ENCODE peak calls at places on chromosomes 4 and X, in ten cellular contexts. One of them, this sample, is unnamed.

GRCh38 chr4:82500106-82500738 is 61.6 kb downstream of the TMEM150C start:
- DNase-seq in NCI-H2081: no peak
- DNase-seq in NCI-H1105: peak; percentile 19
- DNase-seq in HEK293T: no peak
- DNase-seq in stimulated activated CD4-positive, alpha-beta T cell treated with anti-CD3 and anti-CD28 coated beads, Interleukin-1b, Interleukin-23, amount 100 ng/mL, for 4 hours: no peak
- DNase-seq in GM04503: peak; percentile 41
- DNase-seq in uterus: no peak
- DNase-seq in stimulated activated CD8-positive, alpha-beta memory T cell treated with anti-CD3 and anti-CD28 coated beads, Interleukin-15, amount 100 ng/mL, for 4 hours: no peak
- DNase-seq in activated CD8-positive, alpha-beta memory T cell treated with anti-CD3 and anti-CD28 coated beads for 1 hour: no peak
- DNase-seq in posterior cingulate gyrus: no peak
- DNase-seq in this sample: no peak

GRCh38 chrX:153032397-153033118 is 23.7 kb upstream of the PNMA3 start:
- DNase-seq in NCI-H2081: peak; percentile 25
- DNase-seq in NCI-H1105: peak; percentile 29
- DNase-seq in HEK293T: peak; percentile 82
- DNase-seq in stimulated activated CD4-positive, alpha-beta T cell treated with anti-CD3 and anti-CD28 coated beads, Interleukin-1b, Interleukin-23, amount 100 ng/mL, for 4 hours: peak; percentile 52
- DNase-seq in GM04503: no peak
- DNase-seq in uterus: peak; percentile 74
- DNase-seq in stimulated activated CD8-positive, alpha-beta memory T cell treated with anti-CD3 and anti-CD28 coated beads, Interleukin-15, amount 100 ng/mL, for 4 hours: peak; percentile 8
- DNase-seq in activated CD8-positive, alpha-beta memory T cell treated with anti-CD3 and anti-CD28 coated beads for 1 hour: no peak
- DNase-seq in posterior cingulate gyrus: peak; percentile 54
- DNase-seq in this sample: peak; percentile 0

GRCh38 chrX:9729161-9729885 is 36.3 kb downstream of the GPR143 start:
- DNase-seq in NCI-H2081: no peak
- DNase-seq in NCI-H1105: no peak
- DNase-seq in HEK293T: no peak
- DNase-seq in stimulated activated CD4-positive, alpha-beta T cell treated with anti-CD3 and anti-CD28 coated beads, Interleukin-1b, Interleukin-23, amount 100 ng/mL, for 4 hours: no peak
- DNase-seq in GM04503: no peak
- DNase-seq in uterus: no peak
- DNase-seq in stimulated activated CD8-positive, alpha-beta memory T cell treated with anti-CD3 and anti-CD28 coated beads, Interleukin-15, amount 100 ng/mL, for 4 hours: no peak
- DNase-seq in activated CD8-positive, alpha-beta memory T cell treated with anti-CD3 and anti-CD28 coated beads for 1 hour: no peak
- DNase-seq in posterior cingulate gyrus: no peak
- DNase-seq in this sample: no peak

GRCh38 chr4:170102426-170102825 is 12.7 kb upstream of the AADAT start:
- DNase-seq in NCI-H2081: no peak
- DNase-seq in NCI-H1105: no peak
- DNase-seq in HEK293T: no peak
- DNase-seq in stimulated activated CD4-positive, alpha-beta T cell treated with anti-CD3 and anti-CD28 coated beads, Interleukin-1b, Interleukin-23, amount 100 ng/mL, for 4 hours: no peak
- DNase-seq in GM04503: no peak
- DNase-seq in uterus: no peak
- DNase-seq in stimulated activated CD8-positive, alpha-beta memory T cell treated with anti-CD3 and anti-CD28 coated beads, Interleukin-15, amount 100 ng/mL, for 4 hours: no peak
- DNase-seq in activated CD8-positive, alpha-beta memory T cell treated with anti-CD3 and anti-CD28 coated beads for 1 hour: no peak
- DNase-seq in posterior cingulate gyrus: no peak
- DNase-seq in this sample: no peak

GRCh38 chr4:122178961-122179360 is 26.8 kb downstream of the BLTP1 start:
- DNase-seq in NCI-H2081: no peak
- DNase-seq in NCI-H1105: no peak
- DNase-seq in HEK293T: no peak
- DNase-seq in stimulated activated CD4-positive, alpha-beta T cell treated with anti-CD3 and anti-CD28 coated beads, Interleukin-1b, Interleukin-23, amount 100 ng/mL, for 4 hours: no peak
- DNase-seq in GM04503: no peak
- DNase-seq in uterus: no peak
- DNase-seq in stimulated activated CD8-positive, alpha-beta memory T cell treated with anti-CD3 and anti-CD28 coated beads, Interleukin-15, amount 100 ng/mL, for 4 hours: no peak
- DNase-seq in activated CD8-positive, alpha-beta memory T cell treated with anti-CD3 and anti-CD28 coated beads for 1 hour: no peak
- DNase-seq in posterior cingulate gyrus: no peak
- DNase-seq in this sample: no peak

GRCh38 chr4:113674251-113674650 is 87.3 kb downstream of the CAMK2D start:
- DNase-seq in NCI-H2081: no peak
- DNase-seq in NCI-H1105: no peak
- DNase-seq in HEK293T: no peak
- DNase-seq in stimulated activated CD4-positive, alpha-beta T cell treated with anti-CD3 and anti-CD28 coated beads, Interleukin-1b, Interleukin-23, amount 100 ng/mL, for 4 hours: no peak
- DNase-seq in GM04503: no peak
- DNase-seq in uterus: no peak
- DNase-seq in stimulated activated CD8-positive, alpha-beta memory T cell treated with anti-CD3 and anti-CD28 coated beads, Interleukin-15, amount 100 ng/mL, for 4 hours: no peak
- DNase-seq in activated CD8-positive, alpha-beta memory T cell treated with anti-CD3 and anti-CD28 coated beads for 1 hour: no peak
- DNase-seq in posterior cingulate gyrus: no peak
- DNase-seq in this sample: no peak

GRCh38 chr4:58807843-58808605 is 1697.8 kb upstream of the IGFBP7 start:
- DNase-seq in NCI-H2081: no peak
- DNase-seq in NCI-H1105: no peak
- DNase-seq in HEK293T: no peak
- DNase-seq in stimulated activated CD4-positive, alpha-beta T cell treated with anti-CD3 and anti-CD28 coated beads, Interleukin-1b, Interleukin-23, amount 100 ng/mL, for 4 hours: no peak
- DNase-seq in GM04503: no peak
- DNase-seq in uterus: no peak
- DNase-seq in stimulated activated CD8-positive, alpha-beta memory T cell treated with anti-CD3 and anti-CD28 coated beads, Interleukin-15, amount 100 ng/mL, for 4 hours: no peak
- DNase-seq in activated CD8-positive, alpha-beta memory T cell treated with anti-CD3 and anti-CD28 coated beads for 1 hour: no peak
- DNase-seq in posterior cingulate gyrus: no peak
- DNase-seq in this sample: peak; percentile 5

GRCh38 chr4:152606800-152607577 is 71.1 kb upstream of the FBXW7 start:
- DNase-seq in NCI-H2081: no peak
- DNase-seq in NCI-H1105: no peak
- DNase-seq in HEK293T: no peak
- DNase-seq in stimulated activated CD4-positive, alpha-beta T cell treated with anti-CD3 and anti-CD28 coated beads, Interleukin-1b, Interleukin-23, amount 100 ng/mL, for 4 hours: no peak
- DNase-seq in GM04503: no peak
- DNase-seq in uterus: no peak
- DNase-seq in stimulated activated CD8-positive, alpha-beta memory T cell treated with anti-CD3 and anti-CD28 coated beads, Interleukin-15, amount 100 ng/mL, for 4 hours: no peak
- DNase-seq in activated CD8-positive, alpha-beta memory T cell treated with anti-CD3 and anti-CD28 coated beads for 1 hour: no peak
- DNase-seq in posterior cingulate gyrus: no peak
- DNase-seq in this sample: no peak

GRCh38 chrX:107730991-107731766 is 44.4 kb downstream of the TSC22D3 start:
- DNase-seq in NCI-H2081: no peak
- DNase-seq in NCI-H1105: no peak
- DNase-seq in HEK293T: no peak
- DNase-seq in stimulated activated CD4-positive, alpha-beta T cell treated with anti-CD3 and anti-CD28 coated beads, Interleukin-1b, Interleukin-23, amount 100 ng/mL, for 4 hours: no peak
- DNase-seq in GM04503: no peak
- DNase-seq in uterus: no peak
- DNase-seq in stimulated activated CD8-positive, alpha-beta memory T cell treated with anti-CD3 and anti-CD28 coated beads, Interleukin-15, amount 100 ng/mL, for 4 hours: no peak
- DNase-seq in activated CD8-positive, alpha-beta memory T cell treated with anti-CD3 and anti-CD28 coated beads for 1 hour: no peak
- DNase-seq in posterior cingulate gyrus: no peak
- DNase-seq in this sample: no peak

GRCh38 chr4:85475631-85476233 is 782 bp downstream of the ARHGAP24 start:
- DNase-seq in NCI-H2081: no peak
- DNase-seq in NCI-H1105: peak; percentile 26
- DNase-seq in HEK293T: no peak
- DNase-seq in stimulated activated CD4-positive, alpha-beta T cell treated with anti-CD3 and anti-CD28 coated beads, Interleukin-1b, Interleukin-23, amount 100 ng/mL, for 4 hours: no peak
- DNase-seq in GM04503: no peak
- DNase-seq in uterus: no peak
- DNase-seq in stimulated activated CD8-positive, alpha-beta memory T cell treated with anti-CD3 and anti-CD28 coated beads, Interleukin-15, amount 100 ng/mL, for 4 hours: no peak
- DNase-seq in activated CD8-positive, alpha-beta memory T cell treated with anti-CD3 and anti-CD28 coated beads for 1 hour: no peak
- DNase-seq in posterior cingulate gyrus: no peak
- DNase-seq in this sample: no peak